ENCODE peak calls at places on chromosomes 7 and 10, in seven cellular contexts. J, X, W, G, H, Z and V are unnamed samples.

GRCh38 chr10:95221124-95221523 is 27.1 kb downstream of the ACSM6 start:
- DNase-seq in G (no peak), W (peak; percentile 57), H (no peak), J (peak; percentile 50), Z (no peak), X (peak; percentile 75), V (peak; percentile 56)

GRCh38 chr7:45865594-45866410 is 7.1 kb downstream of the CCDC201 start:
- DNase-seq in Z (peak; percentile 43), J (no peak), X (no peak), W (no peak), G (no peak), H (no peak), V (peak; percentile 55)

GRCh38 chr10:114662651-114663217 is 4.7 kb upstream of the ABLIM1 start:
- DNase-seq in W (no peak), J (no peak), G (no peak), Z (no peak), X (no peak), H (no peak), V (no peak)

GRCh38 chr7:45089314-45089891 is 634 bp upstream of the NACAD start:
- DNase-seq in H (peak; percentile 54), X (peak; percentile 45), W (peak; percentile 29), J (peak; percentile 49), G (no peak), Z (no peak), V (no peak)

GRCh38 chr10:62852961-62853702 is 37.0 kb upstream of the EGR2 start:
- DNase-seq in Z (no peak), X (no peak), J (no peak), H (no peak), G (no peak), W (no peak), V (no peak)

GRCh38 chr7:6175642-6176041 is 96.8 kb downstream of the CYTH3 start:
- DNase-seq in W (peak; percentile 53), X (peak; percentile 82), Z (no peak), H (no peak), G (peak; percentile 25), J (peak; percentile 43), V (peak; percentile 73)

GRCh38 chr7:99006739-99007424 is 128.6 kb downstream of the TRRAP start:
- DNase-seq in W (no peak), X (no peak), Z (no peak), G (no peak), H (no peak), J (no peak), V (no peak)

GRCh38 chr10:86366033-86366901 is at the start of gene GRID1:
- DNase-seq in G (no peak), X (no peak), J (no peak), Z (peak; percentile 80), W (no peak), H (no peak), V (no peak)

GRCh38 chr7:64045301-64046040 is at the start of gene ZNF727:
- DNase-seq in X (no peak), H (peak; percentile 60), G (no peak), W (no peak), Z (peak; percentile 60), J (no peak), V (no peak)

GRCh38 chr10:74635655-74636054 is 190.7 kb upstream of the KAT6B start:
- DNase-seq in Z (no peak), W (no peak), G (no peak), X (no peak), H (no peak), J (no peak), V (no peak)

GRCh38 chr7:94908204-94909022 is 1.0 kb downstream of the PPP1R9A start:
- DNase-seq in W (no peak), H (peak; percentile 43), G (no peak), X (peak; percentile 9), J (peak; percentile 41), Z (peak; percentile 74), V (peak; percentile 56)

GRCh38 chr10:99977916-99978315 is 31.8 kb downstream of the DNMBP start:
- DNase-seq in G (no peak), H (no peak), Z (no peak), J (no peak), X (no peak), W (no peak), V (no peak)

GRCh38 chr7:28272461-28272877 is 91.9 kb upstream of the JAZF1 start:
- DNase-seq in J (peak; percentile 59), G (peak; percentile 18), H (peak; percentile 29), W (peak; percentile 47), X (peak; percentile 72), Z (no peak), V (peak; percentile 84)

GRCh38 chr7:130207642-130208041 is at the start of gene SSMEM1:
- DNase-seq in W (no peak), X (peak; percentile 79), J (peak; percentile 33), G (peak; percentile 56), Z (no peak), H (no peak), V (peak; percentile 73)

GRCh38 chr7:90391488-90391887 is 11.8 kb upstream of the CLDN12 start:
- DNase-seq in H (no peak), X (no peak), G (no peak), Z (no peak), W (no peak), J (no peak), V (no peak)

GRCh38 chr10:94279835-94280709 is 82.7 kb downstream of the NOC3L start:
- DNase-seq in H (peak; percentile 27), J (peak; percentile 56), Z (peak; percentile 84), G (no peak), X (peak; percentile 74), W (peak; percentile 38), V (peak; percentile 33)

GRCh38 chr10:111319866-111320265 is 243.0 kb downstream of the ADRA2A start:
- DNase-seq in W (no peak), J (no peak), H (no peak), X (no peak), Z (no peak), G (no peak), V (no peak)

GRCh38 chr10:28411648-28412047 is 108.8 kb upstream of the MPP7 start:
- DNase-seq in Z (no peak), X (peak; percentile 27), W (no peak), H (no peak), J (no peak), G (no peak), V (no peak)

GRCh38 chr7:20831451-20831850 is 44.8 kb upstream of the SP8 start:
- DNase-seq in Z (no peak), G (no peak), X (no peak), W (no peak), J (no peak), H (no peak), V (no peak)

GRCh38 chr10:49419005-49419404 is 23.1 kb upstream of the DRGX start:
- DNase-seq in X (no peak), Z (no peak), H (no peak), J (no peak), W (no peak), G (no peak), V (no peak)

GRCh38 chr10:49417311-49418052 is 21.6 kb upstream of the DRGX start:
- DNase-seq in H (no peak), Z (no peak), J (no peak), W (no peak), G (no peak), X (no peak), V (no peak)

GRCh38 chr10:49418328-49418727 is 22.4 kb upstream of the DRGX start:
- DNase-seq in G (no peak), J (no peak), X (no peak), H (no peak), W (no peak), Z (no peak), V (no peak)

GRCh38 chr10:49415846-49416245 is 20.0 kb upstream of the DRGX start:
- DNase-seq in Z (no peak), G (no peak), J (no peak), H (no peak), X (no peak), W (no peak), V (no peak)

DNA sequence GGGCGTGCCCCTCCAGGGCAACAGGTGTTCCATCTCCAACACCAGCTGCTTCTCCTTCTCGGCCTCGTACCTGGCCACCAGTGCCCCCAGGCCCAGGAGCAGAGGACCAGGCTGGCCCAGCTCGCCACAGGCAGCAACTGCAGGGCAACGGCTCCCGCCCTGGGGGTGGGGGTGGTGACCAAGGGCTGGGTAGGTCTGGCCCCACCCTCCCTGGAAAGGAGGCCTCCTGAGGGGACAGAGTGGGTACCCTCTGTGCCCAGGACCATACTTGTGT is 22.1 kb upstream of the DRGX start:
- DNase-seq in X (no peak), J (no peak), Z (no peak), H (no peak), W (no peak), G (no peak), V (no peak)
- TF ChIP-seq CTCF in X (no peak), J (no peak), Z (no peak), H (no peak), W (no peak), G (no peak), V (no peak)

GRCh38 chr10:59033622-59034021 is 142.8 kb upstream of the PHYHIPL start:
- DNase-seq in H (no peak), X (no peak), G (no peak), W (peak; percentile 51), Z (peak; percentile 59), J (no peak), V (no peak)

GRCh38 chr10:59037506-59037905 is 138.9 kb upstream of the PHYHIPL start:
- DNase-seq in H (no peak), X (no peak), G (no peak), Z (no peak), W (no peak), J (no peak), V (no peak)

GRCh38 chr10:59037018-59037389 is 139.4 kb upstream of the PHYHIPL start:
- DNase-seq in G (no peak), Z (no peak), W (no peak), X (no peak), H (no peak), J (no peak), V (no peak)

DNA sequence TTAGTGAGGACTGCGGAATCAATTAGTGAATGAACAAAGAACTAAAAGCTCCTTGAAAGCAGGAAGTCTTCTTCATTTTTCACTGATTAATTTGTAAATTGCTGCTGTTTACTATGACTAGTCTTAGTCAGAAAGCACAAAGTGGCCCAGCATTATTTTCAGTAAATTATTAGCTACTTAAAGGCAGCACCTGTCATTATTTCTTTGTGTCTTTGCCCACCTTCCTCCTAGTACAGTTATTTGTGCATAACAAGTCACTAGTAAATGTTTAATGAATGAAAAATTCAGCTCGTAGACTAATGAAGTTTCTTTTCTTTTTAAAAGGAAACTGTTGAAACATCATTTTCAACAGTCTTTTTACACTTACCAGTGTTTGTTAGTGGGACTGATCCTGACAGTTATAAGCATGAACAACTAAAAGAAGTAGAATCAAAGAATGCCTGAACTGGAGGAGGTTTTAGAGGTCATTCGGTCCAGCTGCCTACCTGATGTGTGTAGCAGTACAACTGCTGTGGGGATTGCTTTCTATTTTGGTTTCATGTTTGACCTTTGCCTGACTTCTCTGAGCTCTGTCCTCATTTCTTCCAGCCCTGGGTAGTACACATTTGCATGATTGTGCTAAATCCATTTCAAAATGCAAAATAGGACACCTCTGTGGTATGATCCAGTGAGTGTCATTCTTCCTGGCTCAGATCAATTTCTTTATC is 140.0 kb upstream of the PHYHIPL start:
- DNase-seq in W (no peak), Z (no peak), J (no peak), H (no peak), G (no peak), X (no peak), V (no peak)
- H3K4me3 ChIP-seq in W (no peak overlapping the region), Z (no peak overlapping the region), J (no peak overlapping the region), H (no peak overlapping the region), G (no peak overlapping the region), X (no peak overlapping the region), V (no peak overlapping the region)

GRCh38 chr7:124077546-124077945 is 44.7 kb upstream of the TMEM229A start:
- DNase-seq in G (no peak), W (no peak), Z (no peak), H (no peak), X (no peak), J (no peak), V (no peak)
- TF ChIP-seq CTCF in G (no peak), W (peak; percentile 3), Z (no peak), H (no peak), X (no peak), J (no peak), V (no peak)

GRCh38 chr7:15686209-15686956 is at the start of gene MEOX2:
- DNase-seq in W (peak; percentile 29), G (no peak), Z (peak; percentile 58), J (peak; percentile 70), X (peak; percentile 92), H (peak; percentile 50), V (peak; percentile 90)
- H3K4me3 ChIP-seq in W (peak within 1 kb of the TSS; percentile 51), G (peak within 1 kb of the TSS; percentile 57), Z (peak within 1 kb of the TSS; percentile 35), J (peak within 1 kb of the TSS; percentile 50), X (peak within 1 kb of the TSS; percentile 71), H (peak within 1 kb of the TSS; percentile 31), V (peak within 1 kb of the TSS; percentile 73)